ENCODE peak calls at places on chromosomes 12 and 14, in nine cellular contexts. X is dorsolateral prefrontal cortex, Z is mucosa of descending colon, S is GM23338, F is PC-3, H is lower leg skin, I is lower lobe of right lung, B is uterus, J is H1. R is an unnamed sample.

GRCh38 chr14:26872510-26872909 is 274.7 kb upstream of the NOVA1 start:
- DNase-seq in J (no peak), S (no peak), F (no peak), Z (no peak), B (peak), I (no peak), X (peak), H (no peak), R (no peak)

GRCh38 chr14:36217027-36217426 is 40.5 kb upstream of the PTCSC3 start:
- DNase-seq in S (no peak), X (no peak), Z (no peak), F (no peak), I (no peak), H (no peak), B (no peak), J (no peak), R (no peak)

GRCh38 chr12:10753066-10753465 is 29.9 kb upstream of the YBX3 start:
- DNase-seq in I (no peak), F (peak), S (no peak), B (no peak), H (no peak), J (no peak), X (no peak), Z (no peak), R (no peak)

GRCh38 chr14:76115010-76115422 is 36.7 kb upstream of the GPATCH2L start:
- DNase-seq in I (no peak), J (no peak), S (peak), H (no peak), B (no peak), X (no peak), Z (no peak), F (no peak), R (no peak)

GRCh38 chr12:27751386-27752047 is 28.5 kb upstream of the KLHL42 start:
- DNase-seq in H (peak), S (no peak), I (no peak), F (peak), X (peak), B (no peak), J (no peak), Z (peak), R (peak)

GRCh38 chr14:40842816-40843215 is 763.9 kb upstream of the LRFN5 start:
- DNase-seq in I (no peak), Z (no peak), S (no peak), B (no peak), H (no peak), X (no peak), F (no peak), J (no peak), R (no peak)

GRCh38 chr14:64232944-64233343 is 61.2 kb downstream of the ESR2 start:
- DNase-seq in S (no peak), B (no peak), H (no peak), Z (no peak), I (no peak), J (no peak), F (no peak), X (no peak), R (no peak)

GRCh38 chr14:104799657-104800599 is 973 bp upstream of the ZBTB42 start:
- DNase-seq in J (peak), I (peak), H (peak), Z (peak), S (peak), X (no peak), F (peak), B (peak), R (peak)

GRCh38 chr12:49489720-49490119 is 49.1 kb upstream of the KCNH3 start:
- DNase-seq in H (no peak), J (no peak), Z (no peak), S (peak), F (peak), I (no peak), X (no peak), B (no peak), R (no peak)

GRCh38 chr12:44930972-44931600 is 55.0 kb upstream of the NELL2 start:
- DNase-seq in I (no peak), J (no peak), S (peak), H (no peak), B (no peak), F (peak), Z (no peak), X (no peak), R (no peak)

DNA sequence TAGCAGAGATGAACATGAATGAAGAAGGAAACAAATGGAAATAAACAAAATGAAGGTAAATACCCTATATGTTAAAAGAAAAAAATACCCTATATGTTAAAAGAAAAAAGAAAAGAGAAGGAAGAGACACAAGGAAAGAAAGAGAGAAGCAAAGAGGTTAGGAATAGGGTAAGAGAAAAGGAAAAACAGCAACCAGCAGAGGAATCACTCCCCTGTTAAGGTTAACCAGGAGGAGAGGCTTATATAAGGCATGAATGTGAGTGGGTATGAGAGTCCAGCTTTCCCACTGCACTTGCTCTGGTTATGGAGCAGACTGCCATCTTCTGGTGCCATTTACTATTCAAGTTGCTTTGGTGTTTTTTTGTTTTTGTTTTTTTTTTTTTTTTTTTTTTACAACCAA is 3.1 kb downstream of the PPP1R3E start:
- DNase-seq in Z (no peak), H (no peak), S (no peak), B (no peak), X (peak), F (peak), I (no peak), J (no peak), R (no peak)
- TF ChIP-seq CTCF in Z (no peak), H (no peak), S (no peak), B (peak), X (peak), F (peak), I (peak), J (no peak), R (no peak)

DNA sequence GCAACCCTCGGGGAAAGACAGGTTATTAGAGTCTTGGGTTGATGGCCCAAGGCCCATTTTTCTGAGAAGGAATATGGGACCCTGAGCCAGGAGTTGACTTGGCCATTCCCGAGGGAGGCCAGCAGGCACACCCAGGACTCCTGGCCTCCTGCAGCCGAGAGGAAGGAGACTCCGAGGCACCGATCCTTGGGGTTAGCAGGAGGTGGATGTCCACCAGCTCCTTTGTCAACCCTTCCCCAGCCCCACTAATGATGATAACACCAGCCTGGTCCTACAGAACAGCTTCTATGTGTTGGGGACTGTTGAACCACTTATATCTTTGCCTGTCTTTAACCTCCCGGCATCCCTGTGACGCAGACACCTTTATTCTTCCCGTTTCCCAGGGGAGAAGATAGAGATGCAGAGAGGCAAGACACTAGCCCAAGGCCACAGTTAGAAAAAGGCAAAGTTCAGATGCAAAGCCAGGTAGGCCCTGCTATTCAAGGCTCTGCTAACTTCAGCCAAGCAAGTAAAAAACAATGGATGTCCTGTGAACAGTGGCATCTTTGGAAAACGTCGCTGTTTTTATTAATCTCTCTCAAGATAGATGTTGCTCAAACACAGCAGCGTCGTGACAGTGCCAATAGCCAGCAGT is 767.3 kb upstream of the TBX3 start:
- DNase-seq in I (no peak), B (no peak), J (no peak), Z (no peak), S (no peak), H (no peak), F (no peak), X (no peak), R (no peak)
- H3K4me3 ChIP-seq in I (peak), B (peak), J (peak), Z (no peak), S (peak), H (no peak), F (peak), X (peak), R (no peak)

DNA sequence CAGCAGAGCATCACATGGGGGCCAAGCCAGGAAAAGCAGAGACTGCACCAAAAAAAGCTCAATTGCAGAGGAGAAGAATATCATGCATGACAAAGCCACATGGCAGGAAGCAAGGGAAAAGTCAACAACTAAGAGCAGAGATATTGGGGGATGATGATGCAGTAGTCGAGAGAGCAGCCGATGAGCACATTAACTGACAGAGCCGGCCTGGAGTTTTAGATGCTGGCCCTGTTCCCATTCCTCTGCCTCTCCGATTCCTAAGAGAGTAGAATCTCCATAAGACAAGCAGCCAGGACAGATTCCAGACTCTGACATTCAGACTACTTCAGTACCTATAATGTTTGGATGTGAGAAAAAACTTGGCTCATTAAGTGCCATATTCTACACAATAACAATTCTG is 155.9 kb downstream of the KCNH5 start:
- DNase-seq in F (no peak), X (no peak), B (no peak), S (peak), Z (no peak), I (no peak), H (no peak), J (no peak), R (no peak)
- TF ChIP-seq CTCF in F (no peak), X (no peak), B (no peak), S (no peak), Z (no peak), I (no peak), H (no peak), J (no peak), R (no peak)

DNA sequence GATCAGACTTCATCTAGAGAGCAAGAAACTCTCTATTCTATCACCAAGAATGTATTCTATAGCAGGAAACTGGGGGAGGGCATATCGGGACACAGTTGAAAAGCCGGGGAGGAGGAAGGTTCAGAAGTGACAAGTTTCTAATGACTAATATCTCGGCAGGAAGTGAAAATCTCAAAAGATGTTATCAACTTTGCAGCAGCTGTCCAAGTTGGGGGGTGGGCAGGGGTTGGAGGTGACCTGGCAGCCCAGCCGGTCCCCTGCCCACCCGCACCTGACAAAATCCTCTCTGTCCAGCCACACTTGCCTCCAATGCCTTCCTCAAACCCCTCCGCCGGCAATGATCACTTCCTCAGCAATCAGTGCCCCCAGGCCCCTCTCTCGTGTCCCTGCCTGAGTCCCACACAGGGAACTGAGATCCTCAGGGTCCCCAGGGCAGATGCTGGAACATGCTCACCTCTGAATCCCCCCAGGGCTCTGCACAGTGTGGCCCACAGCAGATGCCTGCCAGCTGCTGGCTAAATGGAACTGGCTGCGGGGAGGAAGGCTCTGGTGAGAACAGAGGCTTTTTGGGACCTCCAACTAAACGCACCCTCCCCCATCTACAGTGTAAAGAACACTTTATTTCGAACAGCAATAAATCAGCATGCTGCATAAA is 43.9 kb downstream of the CCDC88C start:
- DNase-seq in I (no peak), H (no peak), F (peak), S (no peak), X (no peak), Z (peak), B (no peak), J (no peak), R (no peak)
- H3K4me3 ChIP-seq in I (no peak), H (no peak), F (no peak), S (no peak), X (no peak), Z (no peak), B (no peak), J (no peak), R (no peak)

DNA sequence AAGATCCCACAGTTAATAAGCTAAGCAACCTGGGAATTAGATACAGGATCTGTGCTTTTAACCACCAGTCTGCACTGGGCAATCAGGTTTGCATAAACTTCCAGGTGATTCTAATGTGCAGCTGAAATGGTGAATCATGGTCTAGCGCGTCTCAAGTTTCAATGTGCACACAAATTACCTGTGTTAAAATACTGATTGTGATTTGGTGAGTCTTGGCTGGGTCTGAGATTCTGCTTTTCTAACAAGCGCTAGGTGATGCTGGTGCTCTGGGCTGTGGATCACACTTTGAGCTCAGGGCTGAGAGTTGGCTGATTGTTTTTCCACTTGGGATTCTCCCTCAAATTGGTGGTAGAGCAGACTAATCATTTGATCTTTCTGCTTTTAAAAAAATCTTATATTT is 124.8 kb downstream of the C12orf75 start:
- DNase-seq in S (no peak), Z (no peak), B (no peak), X (no peak), J (no peak), I (no peak), H (no peak), F (peak), R (no peak)
- TF ChIP-seq CTCF in S (no peak), Z (no peak), B (no peak), X (no peak), J (no peak), I (no peak), H (no peak), F (peak), R (no peak)

DNA sequence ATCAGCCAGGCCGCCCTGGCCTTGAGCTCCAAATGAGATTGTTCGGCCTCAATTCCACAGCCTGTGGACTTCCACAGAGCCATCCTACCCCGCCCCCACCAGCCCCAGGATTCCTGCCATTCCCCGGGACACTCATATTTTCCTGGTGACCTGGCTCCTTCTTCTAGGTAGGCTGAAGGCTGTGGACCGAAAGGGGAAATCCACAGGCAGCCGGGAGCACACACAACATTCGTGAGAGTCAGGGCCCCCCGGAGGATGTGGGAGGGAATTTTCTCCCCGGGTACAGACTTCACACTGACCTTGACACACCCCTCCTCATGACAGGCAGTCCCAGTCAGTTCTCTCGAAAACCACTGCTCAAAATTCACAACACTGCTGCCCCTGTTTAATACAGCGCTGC is 39.9 kb downstream of the RIN3 start:
- DNase-seq in I (no peak), S (peak), B (peak), X (no peak), J (no peak), F (no peak), H (no peak), Z (no peak), R (no peak)
- H3K4me3 ChIP-seq in I (no peak), S (no peak), B (no peak), X (no peak), J (no peak), F (no peak), H (no peak), Z (no peak), R (no peak)

DNA sequence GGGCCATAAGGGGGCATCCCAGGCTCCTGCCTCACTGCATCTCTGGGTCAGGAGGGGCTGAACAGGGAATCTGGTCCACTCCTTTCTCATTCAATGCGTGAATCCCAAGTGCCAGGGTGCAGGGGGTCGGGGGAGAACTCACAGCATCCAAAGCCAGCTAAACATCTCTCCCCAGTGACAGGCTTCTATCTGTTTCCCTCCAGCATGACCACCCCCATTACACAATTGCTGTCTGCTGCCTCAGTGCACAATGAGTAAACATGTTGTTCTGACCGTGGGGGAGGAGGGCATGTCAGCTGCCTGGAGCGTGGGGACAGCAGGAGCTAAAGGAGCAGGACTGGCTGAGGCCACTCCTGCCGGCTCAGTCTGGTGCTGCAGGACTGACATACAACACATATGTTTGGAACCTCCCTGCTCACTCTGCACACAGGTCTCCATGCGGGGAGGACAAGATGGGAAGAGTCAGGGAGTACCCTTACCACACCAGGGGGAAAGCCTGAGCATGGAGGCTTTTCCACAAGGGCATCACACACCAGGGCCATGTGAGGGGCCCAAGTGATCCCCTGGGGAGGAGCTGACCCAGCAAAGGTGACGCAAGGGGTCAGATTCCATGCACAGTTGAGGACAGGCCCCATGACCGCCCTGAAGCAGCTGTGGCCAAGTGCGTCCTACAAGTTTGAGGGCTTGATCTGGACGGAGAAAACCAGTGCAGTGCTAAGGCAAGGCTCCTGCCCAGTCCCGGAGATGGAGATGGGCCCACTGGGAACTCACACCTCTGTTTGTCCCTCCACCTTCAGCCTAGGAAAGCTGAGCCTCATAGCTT is 1.4 kb downstream of the TNS2 start:
- DNase-seq in B (peak), H (peak), J (no peak), Z (peak), F (no peak), S (no peak), X (peak), I (no peak), R (peak)
- TF ChIP-seq CTCF in B (peak), H (peak), J (no peak), Z (no peak), F (no peak), S (no peak), X (peak), I (no peak), R (no peak)

DNA sequence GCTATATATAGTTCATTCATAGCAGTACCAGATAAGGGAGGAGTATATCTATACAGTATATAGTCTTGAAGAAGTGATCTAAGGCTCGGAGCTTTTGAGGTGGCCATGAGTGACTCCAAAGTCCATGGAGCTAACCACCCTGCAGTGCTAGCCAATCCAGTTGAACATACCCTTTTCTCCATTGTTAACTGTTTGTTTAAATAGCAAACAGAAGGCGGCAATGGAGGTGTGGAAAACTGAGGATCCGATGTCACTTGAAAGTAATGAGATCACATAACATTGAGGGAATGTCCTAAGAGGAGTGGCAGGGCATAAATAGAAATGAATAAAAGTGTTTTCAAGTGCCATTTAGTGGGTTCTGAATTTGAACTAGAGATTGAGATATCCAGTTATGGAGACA is 12.4 kb upstream of the SNAPC1 start:
- DNase-seq in X (no peak), F (peak), H (no peak), J (no peak), Z (no peak), B (no peak), S (peak), I (no peak), R (peak)
- H3K4me3 ChIP-seq in X (peak), F (peak), H (no peak), J (no peak), Z (no peak), B (no peak), S (peak), I (peak), R (peak)